ENCODE peak calls at places on chromosome 6, in four cellular contexts. N is nucleus accumbens, H is COR-L47, Y is substantia nigra. T is an unnamed sample.

GRCh38 chr6:7236312-7237209 is 76.4 kb downstream of the SSR1 start:
- DNase-seq in Y (no peak), N (no peak), H (no peak), T (no peak)

GRCh38 chr6:51019785-51020184 is 201.1 kb downstream of the TFAP2B start:
- DNase-seq in H (no peak), Y (no peak), N (no peak), T (no peak)

GRCh38 chr6:46893648-46894047 is 28.1 kb downstream of the ADGRF5 start:
- DNase-seq in N (no peak), Y (no peak), H (peak), T (peak)

GRCh38 chr6:106974999-106975698 is 620 bp upstream of the CD24 start:
- DNase-seq in Y (no peak), N (no peak), H (peak), T (peak)

GRCh38 chr6:34068462-34069044 is 77.3 kb downstream of the GRM4 start:
- DNase-seq in N (no peak), H (no peak), Y (no peak), T (no peak)

GRCh38 chr6:107439418-107439817 is 19.9 kb downstream of the PDSS2 start:
- DNase-seq in H (no peak), Y (no peak), N (no peak), T (no peak)

GRCh38 chr6:109257494-109257893 is 124.8 kb downstream of the CD164 start:
- DNase-seq in N (no peak), H (no peak), Y (no peak), T (no peak)

GRCh38 chr6:87772597-87773530 is 70.8 kb upstream of the AKIRIN2 start:
- DNase-seq in Y (no peak), H (no peak), N (no peak), T (no peak)

GRCh38 chr6:30814137-30815084 is 69.9 kb upstream of the DDR1 start:
- DNase-seq in N (peak), Y (no peak), H (no peak), T (peak)

GRCh38 chr6:6556738-6557503 is 31.6 kb upstream of the LY86 start:
- DNase-seq in Y (peak), N (peak), H (peak), T (no peak)

GRCh38 chr6:136317023-136317649 is 27.5 kb upstream of the BCLAF1 start:
- DNase-seq in Y (peak), H (peak), N (peak), T (peak)

GRCh38 chr6:33988121-33989015 is 157.5 kb downstream of the GRM4 start:
- DNase-seq in N (no peak), Y (no peak), H (peak), T (no peak)

GRCh38 chr6:136646377-136646776 is 96.2 kb upstream of the MAP7 start:
- DNase-seq in H (no peak), N (no peak), Y (no peak), T (peak)

GRCh38 chr6:89542856-89543254 is 95.7 kb downstream of the LYRM2 start:
- DNase-seq in N (no peak), Y (no peak), H (no peak), T (no peak)

GRCh38 chr6:116631379-116631990 is 15.2 kb downstream of the RSPH4A start:
- DNase-seq in N (no peak), H (no peak), Y (no peak), T (no peak)

GRCh38 chr6:106411643-106412200 is 51.2 kb downstream of the CRYBG1 start:
- DNase-seq in H (no peak), Y (no peak), N (no peak), T (no peak)

GRCh38 chr6:87538510-87539260 is 51.1 kb downstream of the RARS2 start:
- DNase-seq in H (no peak), Y (no peak), N (no peak), T (no peak)

GRCh38 chr6:84448331-84448730 is 220.9 kb upstream of the CEP162 start:
- DNase-seq in N (no peak), H (no peak), Y (no peak), T (no peak)

GRCh38 chr6:105545947-105546710 is 143.2 kb upstream of the PREP start:
- DNase-seq in H (no peak), Y (no peak), N (no peak), T (peak)

GRCh38 chr6:156910938-156911337 is 133.8 kb downstream of the ARID1B start:
- DNase-seq in N (no peak), Y (no peak), H (no peak), T (no peak)

GRCh38 chr6:8014947-8015346 is 49.2 kb downstream of the BLOC1S5 start:
- DNase-seq in Y (no peak), N (no peak), H (no peak), T (no peak)

GRCh38 chr6:64415936-64416335 is 780.3 kb downstream of the PHF3 start:
- DNase-seq in H (no peak), N (no peak), Y (no peak), T (no peak)

GRCh38 chr6:35035481-35036030 is 105.6 kb downstream of the TCP11 start:
- DNase-seq in N (no peak), Y (no peak), H (peak), T (no peak)

GRCh38 chr6:13733178-13733851 is 21.7 kb upstream of the RANBP9 start:
- DNase-seq in H (no peak), Y (no peak), N (peak), T (peak)

GRCh38 chr6:108737594-108738546 is 110.4 kb upstream of the ARMC2 start:
- DNase-seq in Y (no peak), H (no peak), N (no peak), T (peak)

GRCh38 chr6:166008441-166009369 is 158.9 kb downstream of the TBXT start:
- DNase-seq in H (no peak), N (peak), Y (peak), T (peak)

GRCh38 chr6:112881027-112881426 is 533.9 kb downstream of the RFPL4B start:
- DNase-seq in Y (no peak), N (no peak), H (no peak), T (peak)

GRCh38 chr6:95143408-95144180 is 433.7 kb upstream of the MANEA start:
- DNase-seq in H (no peak), N (no peak), Y (no peak), T (no peak)